ENCODE peak calls at places on chromosome 20, in five cellular contexts. O is astrocyte of the spinal cord, K is stomach, E is heart left ventricle, Q is transverse colon. H is an unnamed sample.

GRCh38 chr20:19382371-19382770 is 169.9 kb downstream of the SLC24A3 start:
- DNase-seq in E (no peak), K (no peak), Q (no peak), O (no peak), H (no peak)

GRCh38 chr20:57106030-57106682 is 160.3 kb downstream of the BMP7 start:
- DNase-seq in Q (no peak), K (no peak), E (no peak), O (no peak), H (no peak)

GRCh38 chr20:5397418-5397817 is 80.7 kb upstream of the PROKR2 start:
- DNase-seq in O (peak; percentile 4), Q (no peak), E (no peak), K (no peak), H (no peak)

GRCh38 chr20:2697768-2698167 is 5.2 kb downstream of the EBF4 start:
- DNase-seq in K (peak; percentile 7), E (no peak), Q (no peak), O (no peak), H (no peak)

GRCh38 chr20:64083380-64084208 is 604 bp downstream of the LKAAEAR1 start:
- DNase-seq in K (peak; percentile 73), E (peak; percentile 78), O (peak; percentile 57), Q (peak; percentile 71), H (peak; percentile 72)

GRCh38 chr20:8722277-8722928 is 346.5 kb upstream of the PLCB4 start:
- DNase-seq in E (no peak), Q (peak; percentile 10), O (peak; percentile 72), K (no peak), H (peak; percentile 87)

GRCh38 chr20:23174821-23175220 is 88.7 kb upstream of the CD93 start:
- DNase-seq in Q (no peak), E (no peak), K (no peak), O (no peak), H (no peak)

GRCh38 chr20:41734506-41734945 is 116.3 kb upstream of the CHD6 start:
- DNase-seq in K (peak; percentile 49), E (no peak), O (peak; percentile 12), Q (peak; percentile 47), H (peak; percentile 59)

GRCh38 chr20:46402236-46402886 is 4.1 kb downstream of the ELMO2 start:
- DNase-seq in Q (no peak), K (no peak), O (peak; percentile 8), E (no peak), H (peak; percentile 10)

GRCh38 chr20:54323227-54323734 is 115.4 kb downstream of the PFDN4 start:
- DNase-seq in O (no peak), E (no peak), Q (no peak), K (no peak), H (peak; percentile 19)

GRCh38 chr20:14415492-14415891 is 78.1 kb upstream of the FLRT3 start:
- DNase-seq in E (no peak), O (no peak), K (no peak), Q (no peak), H (no peak)

GRCh38 chr20:46031701-46032254 is 2.8 kb downstream of the SLC12A5 start:
- DNase-seq in O (no peak), K (peak; percentile 39), Q (no peak), E (no peak), H (no peak)

GRCh38 chr20:19212524-19213502 is at the start of gene SLC24A3:
- DNase-seq in E (peak; percentile 74), K (peak; percentile 83), Q (peak; percentile 71), O (peak; percentile 30), H (peak; percentile 8)

DNA sequence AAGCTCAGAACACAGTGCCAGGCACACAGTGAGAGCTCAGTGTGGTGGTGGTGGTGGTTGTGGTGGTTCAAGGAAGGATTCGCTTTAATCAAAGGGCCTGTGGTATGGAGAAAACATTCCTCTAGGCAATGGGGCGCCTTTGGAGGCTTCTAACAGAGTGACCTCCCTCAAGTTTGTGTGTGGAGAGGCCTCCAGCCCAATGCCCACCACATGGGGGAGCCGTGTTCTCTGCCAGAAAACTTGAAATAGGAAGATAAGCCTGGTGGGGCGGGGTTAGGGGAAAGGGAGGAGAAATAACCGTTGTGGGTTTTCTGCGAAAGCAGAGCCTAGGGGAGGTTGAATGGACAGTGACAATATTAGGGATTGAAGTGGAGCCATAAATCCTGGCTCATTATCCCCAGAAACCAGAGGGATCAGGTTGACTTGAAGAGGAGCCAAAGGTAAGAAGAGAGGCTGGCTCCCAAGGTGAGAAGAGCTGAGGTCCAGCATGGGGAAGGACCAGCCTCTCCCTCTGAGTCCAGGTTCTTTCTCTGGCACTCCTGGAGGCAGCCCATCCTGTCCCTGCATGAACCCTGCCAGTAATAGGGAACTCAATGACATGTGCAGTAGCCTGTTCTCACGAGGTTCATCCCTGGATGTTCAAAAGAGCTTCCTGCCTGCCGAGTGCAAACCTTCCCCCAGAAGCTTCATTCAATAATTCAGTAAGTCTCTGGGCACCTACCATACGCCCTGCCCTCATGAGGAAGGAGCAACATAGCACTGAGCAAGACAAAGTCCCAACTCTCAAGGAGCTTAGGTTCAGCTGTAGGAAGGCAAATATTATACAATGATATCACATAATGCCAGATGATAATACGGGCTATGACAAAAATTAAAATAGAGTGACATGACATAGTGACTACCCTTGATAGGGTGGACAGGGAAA is 51.4 kb downstream of the TGM2 start:
- DNase-seq in K (no peak), Q (no peak), O (no peak), E (no peak), H (no peak)
- TF ChIP-seq CTCF in K (no peak), Q (no peak), O (peak; percentile 22), E (peak; percentile 41), H (peak; percentile 18)

GRCh38 chr20:37901280-37901666 is 1.7 kb upstream of the VSTM2L start:
- DNase-seq in E (no peak), K (no peak), O (no peak), Q (no peak), H (peak; percentile 33)

GRCh38 chr20:37903317-37904007 is 535 bp downstream of the VSTM2L start:
- DNase-seq in Q (no peak), E (no peak), O (no peak), K (no peak), H (no peak)

GRCh38 chr20:37904008-37904675 is 1.2 kb downstream of the VSTM2L start:
- DNase-seq in Q (no peak), O (no peak), K (no peak), E (no peak), H (no peak)

GRCh38 chr20:37902504-37903313 is at the start of gene VSTM2L:
- DNase-seq in E (peak; percentile 48), K (peak; percentile 34), Q (peak; percentile 22), O (peak; percentile 73), H (peak; percentile 54)

GRCh38 chr20:37901667-37902503 is 1.0 kb upstream of the VSTM2L start:
- DNase-seq in Q (no peak), O (peak; percentile 70), K (peak; percentile 53), E (peak; percentile 49), H (peak; percentile 75)
- TF ChIP-seq CTCF in Q (peak; percentile 38), O (peak; percentile 69), K (no peak), E (peak; percentile 49), H (peak; percentile 50)

GRCh38 chr20:49810491-49811190 is 2.0 kb upstream of the SLC9A8 start:
- DNase-seq in Q (no peak), E (no peak), K (no peak), O (no peak), H (no peak)

GRCh38 chr20:49813305-49813974 is 812 bp downstream of the SLC9A8 start:
- DNase-seq in O (no peak), K (no peak), Q (no peak), E (no peak), H (no peak)

GRCh38 chr20:49811825-49812462 is 684 bp upstream of the SLC9A8 start:
- DNase-seq in K (no peak), Q (no peak), E (no peak), O (peak; percentile 15), H (peak; percentile 75)

GRCh38 chr20:49814057-49814675 is 1.5 kb downstream of the SLC9A8 start:
- DNase-seq in O (no peak), Q (no peak), K (no peak), E (no peak), H (no peak)

GRCh38 chr20:49812463-49813304 is at the start of gene SLC9A8:
- DNase-seq in K (peak; percentile 83), E (peak; percentile 93), Q (peak; percentile 89), O (peak; percentile 86), H (peak; percentile 94)
- TF ChIP-seq CTCF in K (peak; percentile 27), E (peak; percentile 59), Q (peak; percentile 57), O (peak; percentile 40), H (peak; percentile 11)

GRCh38 chr20:672975-673604 is 2.5 kb downstream of the SCRT2 start:
- DNase-seq in Q (no peak), E (no peak), K (no peak), O (no peak), H (no peak)
- TF ChIP-seq CTCF in Q (no peak), E (peak; percentile 25), K (no peak), O (peak; percentile 21), H (peak; percentile 22)

DNA sequence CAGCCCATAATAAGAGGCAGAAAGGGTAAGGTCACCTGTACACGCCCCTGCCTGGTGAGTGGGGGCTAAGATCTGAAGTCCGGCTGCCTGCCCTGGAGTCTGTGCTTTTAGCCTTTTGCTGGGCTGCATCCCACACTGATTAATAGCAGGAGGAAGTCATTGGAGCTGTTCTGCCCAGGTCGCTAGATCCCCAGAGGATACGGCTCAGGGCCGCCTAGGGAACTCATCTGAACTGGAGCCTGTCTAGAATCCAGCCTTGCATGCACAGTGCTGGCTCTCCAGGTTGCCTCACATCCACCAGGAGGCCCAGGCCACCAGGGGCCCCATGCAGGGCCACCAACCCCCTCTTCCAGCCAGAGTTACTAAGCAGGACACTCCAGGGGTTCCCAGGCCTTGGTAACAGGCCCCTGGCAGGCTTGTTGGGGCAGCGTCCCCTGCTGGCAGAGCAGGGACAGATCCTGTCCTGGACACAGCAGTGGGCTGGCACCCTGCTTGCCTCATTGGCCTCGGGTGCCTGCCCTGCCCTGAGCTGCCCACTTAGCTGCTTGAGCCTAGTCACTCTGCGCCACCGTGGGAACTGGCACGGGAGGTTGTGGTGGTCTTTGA is 35.3 kb downstream of the EFCAB8 start:
- DNase-seq in O (peak; percentile 3), K (no peak), Q (no peak), E (no peak), H (peak; percentile 17)
- TF ChIP-seq CTCF in O (peak; percentile 59), K (no peak), Q (peak; percentile 14), E (peak; percentile 33), H (peak; percentile 46)

DNA sequence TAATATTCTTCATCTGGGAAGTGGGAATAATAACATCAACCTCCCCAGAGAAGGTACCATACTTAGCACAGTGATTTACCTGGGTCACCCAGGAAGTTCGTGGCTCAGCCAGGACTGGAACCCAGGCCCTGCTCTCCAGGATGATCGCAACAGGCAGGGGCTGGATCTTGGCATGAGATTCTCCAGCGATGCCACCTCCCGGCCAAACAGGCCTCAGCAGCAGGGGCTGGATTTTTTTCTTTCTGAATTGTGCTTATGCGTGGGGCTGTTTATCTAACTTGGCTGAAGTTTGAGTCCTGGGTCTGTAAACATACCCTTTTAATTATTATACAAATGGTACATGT is 129.5 kb upstream of the PTPN1 start:
- DNase-seq in Q (peak; percentile 59), E (no peak), O (peak; percentile 26), K (peak; percentile 53), H (peak; percentile 70)
- TF ChIP-seq CTCF in Q (peak; percentile 62), E (peak; percentile 43), O (peak; percentile 60), K (peak; percentile 32), H (peak; percentile 71)

H was measured in fibroblast of pulmonary artery.